ENCODE peak calls at places on chromosomes 7 and 10, in nine cellular contexts. One of them, this sample, is unnamed.

GRCh38 chr10:71999360-72000072 is 35.3 kb downstream of the CHST3 start:
- DNase-seq in endothelial cell of umbilical vein: peak; percentile 55
- DNase-seq in A549: no peak
- DNase-seq in lower leg skin: peak; percentile 95
- DNase-seq in stomach: no peak
- DNase-seq in uterus: peak; percentile 95
- DNase-seq in spleen: peak; percentile 77
- DNase-seq in transverse colon: peak; percentile 55
- DNase-seq in IMR-90: peak; percentile 73
- DNase-seq in this sample: no peak

GRCh38 chr7:85630904-85631582 is 444.2 kb upstream of the SEMA3D start:
- DNase-seq in endothelial cell of umbilical vein: peak; percentile 69
- DNase-seq in A549: peak; percentile 19
- DNase-seq in lower leg skin: no peak
- DNase-seq in stomach: no peak
- DNase-seq in uterus: no peak
- DNase-seq in spleen: no peak
- DNase-seq in transverse colon: no peak
- DNase-seq in IMR-90: peak; percentile 4
- DNase-seq in this sample: no peak

GRCh38 chr7:144118341-144118740 is 4.6 kb upstream of the OR2A14 start:
- DNase-seq in endothelial cell of umbilical vein: no peak
- DNase-seq in A549: no peak
- DNase-seq in lower leg skin: no peak
- DNase-seq in stomach: no peak
- DNase-seq in uterus: no peak
- DNase-seq in spleen: no peak
- DNase-seq in transverse colon: no peak
- DNase-seq in IMR-90: no peak
- DNase-seq in this sample: no peak

GRCh38 chr10:84328303-84329093 is at the start of gene CCSER2:
- DNase-seq in endothelial cell of umbilical vein: peak; percentile 92
- DNase-seq in A549: peak; percentile 95
- DNase-seq in lower leg skin: peak; percentile 99
- DNase-seq in stomach: peak; percentile 99
- DNase-seq in uterus: peak; percentile 98
- DNase-seq in spleen: peak; percentile 99
- DNase-seq in transverse colon: peak; percentile 99
- DNase-seq in IMR-90: peak; percentile 97
- DNase-seq in this sample: peak; percentile 93

GRCh38 chr7:46015107-46015868 is 94.2 kb upstream of the IGFBP3 start:
- DNase-seq in endothelial cell of umbilical vein: no peak
- DNase-seq in A549: no peak
- DNase-seq in lower leg skin: no peak
- DNase-seq in stomach: no peak
- DNase-seq in uterus: no peak
- DNase-seq in spleen: no peak
- DNase-seq in transverse colon: peak; percentile 15
- DNase-seq in IMR-90: peak; percentile 26
- DNase-seq in this sample: no peak

GRCh38 chr10:128848807-128849206 is 618.2 kb upstream of the MGMT start:
- DNase-seq in endothelial cell of umbilical vein: no peak
- DNase-seq in A549: no peak
- DNase-seq in lower leg skin: peak; percentile 48
- DNase-seq in stomach: no peak
- DNase-seq in uterus: no peak
- DNase-seq in spleen: no peak
- DNase-seq in transverse colon: no peak
- DNase-seq in IMR-90: no peak
- DNase-seq in this sample: no peak

GRCh38 chr10:95406651-95407280 is 116.0 kb upstream of the PDLIM1 start:
- DNase-seq in endothelial cell of umbilical vein: no peak
- DNase-seq in A549: peak; percentile 10
- DNase-seq in lower leg skin: peak; percentile 88
- DNase-seq in stomach: peak; percentile 95
- DNase-seq in uterus: no peak
- DNase-seq in spleen: no peak
- DNase-seq in transverse colon: peak; percentile 74
- DNase-seq in IMR-90: no peak
- DNase-seq in this sample: no peak

GRCh38 chr10:93475871-93476270 is 6.3 kb downstream of the MYOF start:
- DNase-seq in endothelial cell of umbilical vein: peak; percentile 82
- DNase-seq in A549: peak; percentile 97
- DNase-seq in lower leg skin: no peak
- DNase-seq in stomach: no peak
- DNase-seq in uterus: no peak
- DNase-seq in spleen: no peak
- DNase-seq in transverse colon: peak; percentile 50
- DNase-seq in IMR-90: peak; percentile 74
- DNase-seq in this sample: no peak

GRCh38 chr7:98996162-98996552 is 117.8 kb downstream of the TRRAP start:
- DNase-seq in endothelial cell of umbilical vein: no peak
- DNase-seq in A549: no peak
- DNase-seq in lower leg skin: peak; percentile 54
- DNase-seq in stomach: no peak
- DNase-seq in uterus: no peak
- DNase-seq in spleen: no peak
- DNase-seq in transverse colon: no peak
- DNase-seq in IMR-90: no peak
- DNase-seq in this sample: no peak

GRCh38 chr10:120477723-120478270 is 20.8 kb downstream of the PLPP4 start:
- DNase-seq in endothelial cell of umbilical vein: peak; percentile 40
- DNase-seq in A549: no peak
- DNase-seq in lower leg skin: peak; percentile 64
- DNase-seq in stomach: no peak
- DNase-seq in uterus: no peak
- DNase-seq in spleen: no peak
- DNase-seq in transverse colon: no peak
- DNase-seq in IMR-90: no peak
- DNase-seq in this sample: no peak

GRCh38 chr7:24793982-24794648 is 36.9 kb upstream of the GSDME start:
- DNase-seq in endothelial cell of umbilical vein: no peak
- DNase-seq in A549: no peak
- DNase-seq in lower leg skin: no peak
- DNase-seq in stomach: no peak
- DNase-seq in uterus: no peak
- DNase-seq in spleen: no peak
- DNase-seq in transverse colon: no peak
- DNase-seq in IMR-90: no peak
- DNase-seq in this sample: no peak

GRCh38 chr10:71082930-71083329 is 129.4 kb upstream of the UNC5B start:
- DNase-seq in endothelial cell of umbilical vein: no peak
- DNase-seq in A549: no peak
- DNase-seq in lower leg skin: no peak
- DNase-seq in stomach: peak; percentile 5
- DNase-seq in uterus: no peak
- DNase-seq in spleen: no peak
- DNase-seq in transverse colon: no peak
- DNase-seq in IMR-90: no peak
- DNase-seq in this sample: no peak

DNA sequence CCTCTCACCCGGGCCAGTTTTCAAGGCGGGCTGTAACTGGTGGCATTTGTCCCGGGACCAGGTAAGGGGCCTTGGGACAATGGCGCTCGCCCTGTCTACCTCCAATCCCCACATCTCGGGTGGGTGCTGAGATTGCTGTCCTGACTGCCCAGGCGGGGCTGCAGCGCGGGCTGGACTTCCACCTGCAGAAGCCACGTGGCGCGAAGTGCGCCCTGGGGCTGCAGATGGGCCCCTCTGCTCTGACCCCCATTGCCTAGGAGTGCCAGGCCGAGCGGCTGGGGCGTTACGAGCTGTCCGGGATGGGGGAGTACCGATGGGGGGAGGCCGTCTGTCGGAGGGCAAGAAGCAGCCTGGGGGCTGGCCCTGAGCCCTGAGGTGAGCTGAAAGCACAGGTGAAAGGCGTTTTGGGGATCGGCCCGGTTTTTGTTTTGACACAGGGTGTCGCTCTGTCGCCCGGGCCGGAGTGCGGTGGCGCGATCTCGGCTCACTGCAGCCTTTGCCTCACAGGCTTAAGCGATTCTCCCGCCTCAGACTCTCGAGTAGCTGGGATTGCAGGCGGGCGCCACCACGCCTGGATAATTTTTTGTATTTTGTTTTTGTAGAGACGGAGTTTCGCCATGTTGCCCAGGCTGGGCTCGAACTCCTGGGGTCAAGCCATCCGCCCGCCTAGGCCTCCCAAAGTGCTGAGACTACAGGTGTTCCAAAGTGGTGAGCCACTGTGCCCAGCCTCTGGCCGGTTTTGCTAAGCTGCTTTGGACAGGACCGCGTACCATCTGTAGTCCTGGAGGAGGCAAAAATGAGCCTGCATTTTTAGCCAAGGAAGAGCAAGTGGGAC is at the start of gene SFXN2:
- DNase-seq in endothelial cell of umbilical vein: no peak
- DNase-seq in A549: no peak
- DNase-seq in lower leg skin: peak; percentile 89
- DNase-seq in stomach: peak; percentile 49
- DNase-seq in uterus: no peak
- DNase-seq in spleen: no peak
- DNase-seq in transverse colon: peak; percentile 47
- DNase-seq in IMR-90: no peak
- DNase-seq in this sample: no peak
- TF ChIP-seq POLR2A in endothelial cell of umbilical vein: no peak
- TF ChIP-seq POLR2A in A549: peak; percentile 58
- TF ChIP-seq POLR2A in lower leg skin: no peak
- TF ChIP-seq POLR2A in stomach: no peak
- TF ChIP-seq POLR2A in uterus: no peak
- TF ChIP-seq POLR2A in spleen: no peak
- TF ChIP-seq POLR2A in transverse colon: peak; percentile 46
- TF ChIP-seq POLR2A in IMR-90: no peak
- TF ChIP-seq POLR2A in this sample: peak; percentile 29

DNA sequence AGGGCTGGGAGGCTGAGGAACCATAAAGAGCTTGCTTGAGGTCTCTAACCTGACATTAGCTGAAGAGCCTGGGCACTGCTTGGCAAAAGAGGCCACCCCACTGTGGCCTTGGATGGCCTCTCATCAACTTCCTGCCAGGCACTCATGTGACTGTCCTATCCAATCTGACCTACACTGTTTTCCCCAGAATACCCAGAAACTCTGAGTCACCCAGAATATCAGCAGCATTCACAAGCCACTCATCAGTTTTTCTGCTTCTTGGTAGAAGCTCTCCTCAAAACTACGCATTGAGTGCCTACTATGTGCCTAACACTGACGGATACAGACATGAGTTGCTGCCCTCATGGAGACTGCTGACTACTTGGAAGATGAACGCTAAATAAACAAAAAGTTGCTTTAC is 4.1 kb upstream of the NT5C2 start:
- DNase-seq in endothelial cell of umbilical vein: peak; percentile 87
- DNase-seq in A549: peak; percentile 72
- DNase-seq in lower leg skin: peak; percentile 87
- DNase-seq in stomach: peak; percentile 35
- DNase-seq in uterus: no peak
- DNase-seq in spleen: peak; percentile 80
- DNase-seq in transverse colon: no peak
- DNase-seq in IMR-90: peak; percentile 75
- DNase-seq in this sample: peak; percentile 78
- TF ChIP-seq POLR2A in endothelial cell of umbilical vein: no peak
- TF ChIP-seq POLR2A in A549: no peak
- TF ChIP-seq POLR2A in lower leg skin: no peak
- TF ChIP-seq POLR2A in stomach: no peak
- TF ChIP-seq POLR2A in uterus: no peak
- TF ChIP-seq POLR2A in spleen: no peak
- TF ChIP-seq POLR2A in transverse colon: no peak
- TF ChIP-seq POLR2A in IMR-90: no peak
- TF ChIP-seq POLR2A in this sample: no peak

DNA sequence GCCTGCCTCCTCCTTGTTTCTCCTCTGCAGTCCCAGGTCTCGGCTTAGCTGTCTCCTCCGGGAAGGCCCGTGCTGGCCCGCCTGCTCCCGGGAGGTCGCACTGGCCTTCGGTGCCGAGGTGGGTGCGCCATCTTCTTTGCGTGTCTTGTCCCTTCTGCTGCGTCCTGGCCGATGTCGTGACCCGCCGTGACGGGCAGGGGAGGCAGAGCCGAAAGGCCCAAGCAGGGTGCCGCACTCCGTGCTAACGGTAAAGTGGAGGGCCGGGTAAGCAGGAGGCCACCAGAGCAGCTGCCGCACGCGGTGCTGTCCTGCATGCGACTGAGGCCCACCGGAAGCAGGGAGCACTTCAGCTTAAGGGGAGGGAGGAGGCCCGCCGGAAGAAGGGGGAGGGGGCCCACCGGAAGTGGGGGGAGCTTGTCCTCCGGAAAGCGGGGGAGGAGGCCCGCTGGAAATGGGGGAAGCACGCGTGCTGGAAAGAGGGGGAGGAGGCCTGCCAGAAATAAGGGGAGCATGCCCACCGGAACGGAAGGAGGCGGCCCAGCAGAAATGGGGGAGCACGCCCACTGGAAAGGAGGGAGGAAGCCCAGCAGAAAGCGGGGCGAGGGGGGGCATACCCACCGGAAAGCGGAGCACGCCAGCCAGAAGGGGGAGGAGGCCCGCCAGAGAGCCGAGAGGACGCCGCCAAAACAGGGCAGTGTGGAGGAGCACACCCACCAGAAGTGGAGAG is 71.4 kb downstream of the PROSER2 start:
- DNase-seq in endothelial cell of umbilical vein: no peak
- DNase-seq in A549: no peak
- DNase-seq in lower leg skin: no peak
- DNase-seq in stomach: no peak
- DNase-seq in uterus: no peak
- DNase-seq in spleen: peak; percentile 63
- DNase-seq in transverse colon: no peak
- DNase-seq in IMR-90: no peak
- DNase-seq in this sample: no peak
- TF ChIP-seq POLR2A in endothelial cell of umbilical vein: no peak
- TF ChIP-seq POLR2A in A549: no peak
- TF ChIP-seq POLR2A in lower leg skin: no peak
- TF ChIP-seq POLR2A in stomach: no peak
- TF ChIP-seq POLR2A in uterus: no peak
- TF ChIP-seq POLR2A in spleen: no peak
- TF ChIP-seq POLR2A in transverse colon: no peak
- TF ChIP-seq POLR2A in IMR-90: no peak
- TF ChIP-seq POLR2A in this sample: no peak

GRCh38 chr10:33006342-33006887 is 48.4 kb upstream of the ITGB1 start:
- DNase-seq in endothelial cell of umbilical vein: no peak
- DNase-seq in A549: peak; percentile 64
- DNase-seq in lower leg skin: no peak
- DNase-seq in stomach: no peak
- DNase-seq in uterus: no peak
- DNase-seq in spleen: no peak
- DNase-seq in transverse colon: no peak
- DNase-seq in IMR-90: no peak
- DNase-seq in this sample: no peak

GRCh38 chr10:33008499-33009243 is 50.6 kb upstream of the ITGB1 start:
- DNase-seq in endothelial cell of umbilical vein: peak; percentile 82
- DNase-seq in A549: peak; percentile 94
- DNase-seq in lower leg skin: no peak
- DNase-seq in stomach: peak; percentile 65
- DNase-seq in uterus: peak; percentile 36
- DNase-seq in spleen: no peak
- DNase-seq in transverse colon: peak; percentile 67
- DNase-seq in IMR-90: peak; percentile 92
- DNase-seq in this sample: no peak

GRCh38 chr10:33009244-33010131 is 51.5 kb upstream of the ITGB1 start:
- DNase-seq in endothelial cell of umbilical vein: no peak
- DNase-seq in A549: no peak
- DNase-seq in lower leg skin: no peak
- DNase-seq in stomach: no peak
- DNase-seq in uterus: no peak
- DNase-seq in spleen: no peak
- DNase-seq in transverse colon: no peak
- DNase-seq in IMR-90: no peak
- DNase-seq in this sample: no peak

GRCh38 chr10:33001908-33002492 is 44.0 kb upstream of the ITGB1 start:
- DNase-seq in endothelial cell of umbilical vein: no peak
- DNase-seq in A549: peak; percentile 77
- DNase-seq in lower leg skin: no peak
- DNase-seq in stomach: no peak
- DNase-seq in uterus: no peak
- DNase-seq in spleen: no peak
- DNase-seq in transverse colon: no peak
- DNase-seq in IMR-90: no peak
- DNase-seq in this sample: no peak

GRCh38 chr10:33005322-33006282 is 47.6 kb upstream of the ITGB1 start:
- DNase-seq in endothelial cell of umbilical vein: peak; percentile 82
- DNase-seq in A549: peak; percentile 97
- DNase-seq in lower leg skin: peak; percentile 96
- DNase-seq in stomach: peak; percentile 77
- DNase-seq in uterus: peak; percentile 85
- DNase-seq in spleen: peak; percentile 85
- DNase-seq in transverse colon: peak; percentile 82
- DNase-seq in IMR-90: peak; percentile 98
- DNase-seq in this sample: peak; percentile 63
- TF ChIP-seq POLR2A in endothelial cell of umbilical vein: peak; percentile 27
- TF ChIP-seq POLR2A in A549: no peak
- TF ChIP-seq POLR2A in lower leg skin: no peak
- TF ChIP-seq POLR2A in stomach: no peak
- TF ChIP-seq POLR2A in uterus: peak; percentile 16
- TF ChIP-seq POLR2A in spleen: no peak
- TF ChIP-seq POLR2A in transverse colon: peak; percentile 70
- TF ChIP-seq POLR2A in IMR-90: peak; percentile 78
- TF ChIP-seq POLR2A in this sample: peak; percentile 34